ENCODE peak calls at places on chromosomes 6 and 20, in ten cellular contexts. Q is thyroid gland, X is sigmoid colon, T is right lobe of liver, I is A549, P is suprapubic skin, A is transverse colon, F is NB4, H is tibial nerve, K is IMR-90. L is an unnamed sample.
A peak's percentile ranks its signal among the peaks of the same experiment; 100 is the strongest.

GRCh38 chr6:81938014-81938761 is 185.7 kb upstream of the TENT5A start:
- DNase-seq in Q (no peak), X (no peak), T (no peak), I (peak; percentile 6), P (no peak), A (no peak), F (peak; percentile 92), H (no peak), K (peak; percentile 96), L (no peak)

GRCh38 chr6:9399916-9400315 is 964.6 kb upstream of the SLC35B3 start:
- DNase-seq in Q (no peak), X (no peak), T (no peak), I (no peak), P (no peak), A (no peak), F (no peak), H (no peak), K (peak; percentile 69), L (no peak)

GRCh38 chr20:2879148-2879547 is 5.9 kb downstream of the PTPRA start:
- DNase-seq in Q (no peak), X (no peak), T (no peak), I (no peak), P (no peak), A (no peak), F (no peak), H (no peak), K (peak; percentile 93), L (no peak)

GRCh38 chr6:37741757-37742400 is 44.2 kb upstream of the MDGA1 start:
- DNase-seq in Q (no peak), X (no peak), T (peak; percentile 66), I (peak; percentile 43), P (no peak), A (peak; percentile 31), F (peak; percentile 23), H (no peak), K (no peak), L (peak; percentile 35)

GRCh38 chr6:129099696-129100095 is 216.8 kb downstream of the LAMA2 start:
- DNase-seq in Q (no peak), X (no peak), T (no peak), I (no peak), P (no peak), A (no peak), F (no peak), H (no peak), K (no peak), L (no peak)

GRCh38 chr6:167714166-167714565 is 112.5 kb upstream of the AFDN start:
- DNase-seq in Q (no peak), X (no peak), T (no peak), I (no peak), P (no peak), A (no peak), F (no peak), H (no peak), K (no peak), L (no peak)

GRCh38 chr6:75205776-75206334 is at the start of gene COL12A1:
- DNase-seq in Q (peak; percentile 81), X (peak; percentile 99), T (no peak), I (peak; percentile 55), P (peak; percentile 97), A (peak; percentile 83), F (no peak), H (peak; percentile 96), K (peak; percentile 100), L (peak; percentile 94)

GRCh38 chr6:136037246-136037884 is 185.9 kb downstream of the PDE7B start:
- DNase-seq in Q (no peak), X (no peak), T (no peak), I (no peak), P (no peak), A (no peak), F (no peak), H (no peak), K (peak; percentile 42), L (no peak)

GRCh38 chr20:54078296-54078695 is 7.9 kb upstream of the BCAS1 start:
- DNase-seq in Q (no peak), X (no peak), T (no peak), I (no peak), P (no peak), A (no peak), F (peak; percentile 26), H (no peak), K (no peak), L (no peak)

GRCh38 chr6:134442073-134442472 is 124.2 kb upstream of the SGK1 start:
- DNase-seq in Q (no peak), X (no peak), T (no peak), I (no peak), P (no peak), A (no peak), F (no peak), H (no peak), K (no peak), L (no peak)

GRCh38 chr6:156060013-156060412 is 604.4 kb upstream of the NOX3 start:
- DNase-seq in Q (no peak), X (no peak), T (no peak), I (no peak), P (no peak), A (no peak), F (peak; percentile 17), H (no peak), K (no peak), L (no peak)

GRCh38 chr20:18857640-18858039 is 44.1 kb downstream of the SCP2D1 start:
- DNase-seq in Q (no peak), X (no peak), T (no peak), I (no peak), P (no peak), A (no peak), F (no peak), H (no peak), K (peak; percentile 8), L (no peak)

GRCh38 chr6:55065020-55065419 is 109.3 kb upstream of the HCRTR2 start:
- DNase-seq in Q (no peak), X (no peak), T (no peak), I (no peak), P (no peak), A (no peak), F (no peak), H (no peak), K (no peak), L (no peak)

DNA sequence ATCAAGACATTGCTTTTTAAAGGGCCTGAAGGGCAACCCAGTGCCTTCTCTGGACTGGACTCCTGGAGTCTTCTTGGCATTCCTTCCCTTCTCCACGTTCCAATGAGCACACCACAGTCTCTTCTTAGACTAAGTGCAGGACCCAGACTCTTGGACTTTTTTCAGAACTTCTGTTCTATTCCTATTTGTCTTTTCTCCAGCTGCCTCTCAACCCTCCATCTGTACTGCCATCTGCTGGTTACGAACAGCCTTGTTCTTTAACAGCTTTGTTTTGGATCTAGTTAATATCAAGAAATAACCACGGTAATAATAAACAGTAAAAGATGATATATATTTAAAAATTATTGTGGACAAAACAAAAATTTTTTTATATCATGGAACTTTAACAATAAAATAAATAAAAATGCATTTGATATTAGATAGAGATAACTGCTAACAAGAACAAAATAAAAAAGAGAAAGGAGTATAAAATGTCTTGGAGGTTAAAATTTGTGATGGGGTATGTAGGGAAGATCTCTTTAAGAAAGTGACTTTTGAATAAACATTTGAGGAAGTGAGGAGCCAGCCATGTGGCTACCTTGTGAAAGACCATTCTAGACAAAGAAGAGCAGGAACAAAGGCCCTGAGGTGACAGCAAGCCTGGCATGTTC is 105.1 kb upstream of the HCRTR2 start:
- DNase-seq in Q (peak; percentile 67), X (no peak), T (no peak), I (peak; percentile 4), P (no peak), A (peak; percentile 36), F (peak; percentile 39), H (peak; percentile 57), K (peak; percentile 66), L (no peak)
- TF ChIP-seq POLR2A in Q (no peak), X (no peak), T (no peak), I (no peak), P (no peak), A (no peak), F (no peak), H (no peak), K (no peak), L (no peak)

DNA sequence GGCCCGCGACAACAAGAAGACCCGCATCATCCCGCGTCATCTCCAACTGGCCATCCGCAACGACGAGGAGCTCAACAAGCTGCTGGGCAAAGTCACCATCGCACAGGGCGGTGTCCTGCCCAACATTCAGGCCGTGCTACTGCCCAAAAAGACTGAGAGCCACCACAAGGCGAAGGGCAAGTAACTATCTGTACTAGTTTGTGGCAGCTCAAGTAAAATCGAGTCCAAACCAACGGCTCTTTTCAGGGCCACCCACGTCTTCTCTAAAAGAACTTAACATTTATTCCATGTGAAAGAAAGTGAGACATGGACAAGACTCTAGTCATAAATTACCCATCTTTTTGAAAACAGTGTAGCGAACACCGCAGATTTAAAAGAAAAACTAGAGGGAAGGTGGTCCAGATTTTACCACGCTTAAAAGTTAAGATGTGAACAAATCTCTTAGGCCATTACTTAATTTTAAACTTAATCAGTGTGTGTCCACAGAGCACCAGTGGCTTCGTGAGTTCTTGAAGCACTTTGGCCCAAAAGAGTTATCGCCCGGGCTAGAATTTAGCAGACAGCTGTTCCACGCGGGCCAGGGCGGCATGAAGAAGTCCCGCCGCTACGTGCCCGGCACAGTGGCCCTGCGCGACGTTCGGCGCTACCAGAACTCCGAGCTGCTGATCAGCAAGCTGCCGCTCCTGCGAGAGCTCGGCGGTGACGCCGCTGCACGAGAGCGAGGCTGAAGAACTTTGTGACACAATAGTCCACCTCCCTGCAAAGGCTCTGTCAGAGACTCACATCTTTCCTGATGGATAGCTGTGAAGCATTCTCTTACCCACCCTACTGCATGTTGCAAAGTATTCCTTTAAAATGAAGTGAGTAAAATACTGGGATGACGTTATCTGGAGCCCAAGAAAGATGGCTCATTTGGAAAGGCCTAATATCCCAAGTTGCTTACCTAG is 113.9 kb upstream of the PRSS16 start:
- DNase-seq in Q (peak; percentile 68), X (peak; percentile 77), T (no peak), I (no peak), P (no peak), A (peak; percentile 85), F (peak; percentile 92), H (peak; percentile 7), K (peak; percentile 78), L (peak; percentile 93)
- TF ChIP-seq POLR2A in Q (peak; percentile 15), X (no peak), T (peak; percentile 11), I (peak; percentile 62), P (no peak), A (peak; percentile 76), F (peak; percentile 56), H (no peak), K (peak; percentile 75), L (peak; percentile 34)

GRCh38 chr6:89079611-89080213 is 839 bp upstream of the PNRC1 start:
- DNase-seq in Q (peak; percentile 59), X (peak; percentile 85), T (no peak), I (no peak), P (no peak), A (peak; percentile 64), F (peak; percentile 73), H (peak; percentile 52), K (peak; percentile 74), L (no peak)
- TF ChIP-seq POLR2A in Q (peak; percentile 64), X (peak; percentile 30), T (peak; percentile 54), I (no peak), P (no peak), A (peak; percentile 50), F (no peak), H (no peak), K (no peak), L (peak; percentile 19)

DNA sequence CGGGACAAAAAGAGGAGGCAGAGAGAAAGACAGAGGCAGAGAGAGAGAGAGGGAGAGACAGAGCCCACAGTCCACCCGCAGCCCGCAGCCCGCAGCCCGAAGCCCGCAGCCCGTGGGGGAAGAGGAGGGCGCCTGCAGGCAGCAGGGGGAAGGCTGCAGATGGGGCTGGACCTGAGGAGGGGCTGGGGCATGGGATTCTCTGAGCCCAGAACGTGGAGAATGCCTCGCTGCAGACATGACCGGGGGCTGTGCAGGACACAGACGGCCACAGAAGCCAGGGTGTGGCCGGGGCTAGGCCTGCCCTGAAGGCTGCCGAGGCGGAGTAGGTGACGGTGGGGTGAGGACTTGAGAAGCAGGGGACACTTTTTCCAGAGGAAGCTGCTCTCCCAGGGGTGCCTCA is 6.5 kb upstream of the SLCO4A1 start:
- DNase-seq in Q (no peak), X (no peak), T (no peak), I (no peak), P (no peak), A (no peak), F (no peak), H (no peak), K (no peak), L (peak; percentile 49)
- TF ChIP-seq POLR2A in Q (no peak), X (no peak), T (no peak), I (no peak), P (no peak), A (no peak), F (no peak), H (no peak), K (no peak), L (no peak)

L was measured in upper lobe of left lung.